ENCODE peak calls at places on chromosomes 11 and 22, in eight cellular contexts. Q, L, X, V, I, U, B and K are unnamed samples.
A peak's percentile ranks its signal among the peaks of the same experiment; 100 is the strongest.

GRCh38 chr11:63668396-63668795 is 2.8 kb downstream of the ATL3 start:
- DNase-seq in Q (peak; percentile 63), L (no peak), X (no peak), V (no peak), I (no peak), U (no peak), B (no peak), K (no peak)

GRCh38 chr22:28314959-28315358 is 364.7 kb downstream of the TTC28 start:
- DNase-seq in Q (no peak), L (no peak), X (no peak), V (no peak), I (no peak), U (no peak), B (no peak), K (no peak)

GRCh38 chr11:11841121-11841604 is 609 bp upstream of the USP47 start:
- DNase-seq in Q (peak; percentile 45), L (peak; percentile 43), X (no peak), V (peak; percentile 41), I (peak; percentile 76), U (no peak), B (no peak), K (no peak)

GRCh38 chr11:112381578-112381977 is 120.9 kb upstream of the PLET1 start:
- DNase-seq in Q (no peak), L (no peak), X (no peak), V (no peak), I (no peak), U (no peak), B (no peak), K (no peak)

GRCh38 chr11:803770-804598 is 1.0 kb downstream of the PIDD1 start:
- DNase-seq in Q (no peak), L (no peak), X (no peak), V (peak; percentile 63), I (no peak), U (no peak), B (no peak), K (no peak)

GRCh38 chr22:19559324-19559811 is 35.2 kb upstream of the CLDN5 start:
- DNase-seq in Q (no peak), L (peak; percentile 43), X (no peak), V (no peak), I (no peak), U (no peak), B (no peak), K (no peak)

GRCh38 chr11:113695207-113695606 is 10.9 kb downstream of the TMPRSS5 start:
- DNase-seq in Q (no peak), L (no peak), X (no peak), V (no peak), I (no peak), U (no peak), B (no peak), K (no peak)

GRCh38 chr22:44627521-44628139 is 74.4 kb upstream of the PRR5 start:
- DNase-seq in Q (no peak), L (no peak), X (no peak), V (no peak), I (peak; percentile 39), U (no peak), B (no peak), K (no peak)

GRCh38 chr11:97814325-97814959 is 1206.3 kb upstream of the CNTN5 start:
- DNase-seq in Q (no peak), L (no peak), X (no peak), V (no peak), I (no peak), U (no peak), B (no peak), K (no peak)

GRCh38 chr11:12195773-12196172 is 85.4 kb downstream of the MICAL2 start:
- DNase-seq in Q (no peak), L (no peak), X (no peak), V (no peak), I (no peak), U (peak; percentile 29), B (peak; percentile 36), K (peak; percentile 46)

GRCh38 chr11:101618691-101619090 is 34.9 kb upstream of the TRPC6 start:
- DNase-seq in Q (peak; percentile 91), L (no peak), X (peak; percentile 26), V (peak; percentile 66), I (no peak), U (no peak), B (no peak), K (no peak)

GRCh38 chr11:43316451-43316850 is 4.7 kb downstream of the API5 start:
- DNase-seq in Q (no peak), L (no peak), X (no peak), V (no peak), I (no peak), U (no peak), B (peak; percentile 76), K (no peak)

GRCh38 chr11:114296190-114296978 is at the start of gene NNMT:
- DNase-seq in Q (peak; percentile 99), L (no peak), X (peak; percentile 95), V (peak; percentile 99), I (peak; percentile 94), U (no peak), B (no peak), K (no peak)

GRCh38 chr11:12372111-12372510 is 5.3 kb upstream of the PARVA start:
- DNase-seq in Q (no peak), L (no peak), X (no peak), V (no peak), I (no peak), U (no peak), B (no peak), K (no peak)

GRCh38 chr22:37571258-37571991 is 8.5 kb downstream of the LGALS2 start:
- DNase-seq in Q (no peak), L (no peak), X (no peak), V (peak; percentile 77), I (no peak), U (no peak), B (no peak), K (no peak)

GRCh38 chr11:60937144-60937527 is 12.9 kb downstream of the TMEM132A start:
- DNase-seq in Q (no peak), L (no peak), X (no peak), V (no peak), I (no peak), U (no peak), B (no peak), K (no peak)

GRCh38 chr11:92330114-92330513 is 105.5 kb downstream of the FAT3 start:
- DNase-seq in Q (no peak), L (no peak), X (no peak), V (peak; percentile 64), I (no peak), U (no peak), B (no peak), K (no peak)

GRCh38 chr22:29146101-29146560 is 59.6 kb upstream of the EMID1 start:
- DNase-seq in Q (no peak), L (no peak), X (no peak), V (no peak), I (peak; percentile 20), U (no peak), B (no peak), K (no peak)

DNA sequence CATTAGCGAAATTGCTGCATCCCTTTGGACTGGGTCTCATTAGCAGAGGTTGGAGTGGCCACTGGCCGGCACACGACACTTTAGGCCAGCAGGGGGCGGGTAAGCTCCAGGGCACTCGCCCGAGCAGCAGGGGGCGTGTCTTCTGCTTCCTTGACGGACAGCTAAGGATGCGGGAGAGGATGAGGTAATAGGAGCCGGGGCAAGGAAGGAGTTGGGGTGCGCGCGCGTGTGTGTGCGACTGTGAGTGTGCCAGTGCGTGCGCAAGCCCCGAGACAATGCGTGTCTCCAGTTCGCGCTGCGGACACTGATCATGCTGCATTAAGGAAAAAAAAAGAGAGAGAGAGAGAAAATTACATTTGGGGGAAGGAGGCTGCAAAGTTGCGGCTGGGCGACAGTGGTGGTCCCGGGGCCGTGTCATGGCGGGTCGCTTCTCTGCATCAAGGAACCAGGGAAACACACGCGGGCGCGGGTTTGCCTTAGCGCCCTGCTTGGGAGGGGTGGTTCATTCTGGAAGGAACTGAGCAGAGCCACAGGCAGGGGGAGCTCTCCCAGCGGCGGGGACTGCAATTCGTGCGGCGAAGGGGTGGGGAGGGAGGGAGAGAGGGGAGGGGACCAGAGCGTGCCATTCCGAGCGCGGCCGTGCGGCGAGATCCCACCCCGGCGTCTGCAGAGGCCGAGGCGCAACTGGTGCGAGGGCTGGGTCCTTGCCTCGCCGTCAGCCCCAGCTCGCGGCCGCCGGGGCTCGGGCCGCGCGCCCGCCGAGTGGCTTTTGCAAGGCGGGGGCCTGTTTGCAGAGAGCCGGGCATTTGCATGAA is at the start of gene DTX4:
- DNase-seq in Q (peak; percentile 86), L (peak; percentile 94), X (peak; percentile 27), V (peak; percentile 91), I (peak; percentile 96), U (peak; percentile 87), B (peak; percentile 92), K (peak; percentile 89)
- TF ChIP-seq CTCF in Q (peak; percentile 86), L (peak; percentile 81), X (peak; percentile 97), V (peak; percentile 65), I (peak; percentile 99), U (peak; percentile 87), B (peak; percentile 85), K (peak; percentile 100)

DNA sequence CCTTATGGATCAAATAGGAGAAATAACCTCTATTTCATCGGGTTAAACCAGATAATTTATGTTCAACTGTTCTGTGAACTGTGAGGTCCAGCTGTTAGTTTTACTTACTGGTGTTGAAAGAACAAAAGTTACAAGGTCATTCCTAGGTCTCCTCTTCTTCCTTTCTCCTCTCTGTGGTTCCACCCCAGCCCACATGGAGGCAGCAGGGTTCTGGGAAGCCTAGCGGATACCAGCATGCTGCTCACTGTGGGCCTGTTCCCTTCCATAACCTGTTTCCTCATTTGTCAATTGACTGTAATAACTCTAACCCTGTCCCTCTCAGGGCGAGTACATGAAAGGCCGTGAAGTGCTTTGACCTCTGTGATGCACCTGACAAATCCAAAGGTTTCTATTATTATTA is 27.8 kb downstream of the RELT start:
- DNase-seq in Q (peak; percentile 53), L (peak; percentile 59), X (no peak), V (peak; percentile 49), I (no peak), U (no peak), B (no peak), K (peak; percentile 18)
- TF ChIP-seq CTCF in Q (peak; percentile 68), L (peak; percentile 79), X (peak; percentile 76), V (peak; percentile 55), I (peak; percentile 54), U (no peak), B (no peak), K (peak; percentile 21)

GRCh38 chr11:19659529-19659928 is 53.1 kb upstream of the NAV2 start:
- DNase-seq in Q (no peak), L (no peak), X (no peak), V (no peak), I (no peak), U (no peak), B (no peak), K (no peak)
- TF ChIP-seq CTCF in Q (no peak), L (no peak), X (no peak), V (no peak), I (no peak), U (no peak), B (no peak), K (no peak)

DNA sequence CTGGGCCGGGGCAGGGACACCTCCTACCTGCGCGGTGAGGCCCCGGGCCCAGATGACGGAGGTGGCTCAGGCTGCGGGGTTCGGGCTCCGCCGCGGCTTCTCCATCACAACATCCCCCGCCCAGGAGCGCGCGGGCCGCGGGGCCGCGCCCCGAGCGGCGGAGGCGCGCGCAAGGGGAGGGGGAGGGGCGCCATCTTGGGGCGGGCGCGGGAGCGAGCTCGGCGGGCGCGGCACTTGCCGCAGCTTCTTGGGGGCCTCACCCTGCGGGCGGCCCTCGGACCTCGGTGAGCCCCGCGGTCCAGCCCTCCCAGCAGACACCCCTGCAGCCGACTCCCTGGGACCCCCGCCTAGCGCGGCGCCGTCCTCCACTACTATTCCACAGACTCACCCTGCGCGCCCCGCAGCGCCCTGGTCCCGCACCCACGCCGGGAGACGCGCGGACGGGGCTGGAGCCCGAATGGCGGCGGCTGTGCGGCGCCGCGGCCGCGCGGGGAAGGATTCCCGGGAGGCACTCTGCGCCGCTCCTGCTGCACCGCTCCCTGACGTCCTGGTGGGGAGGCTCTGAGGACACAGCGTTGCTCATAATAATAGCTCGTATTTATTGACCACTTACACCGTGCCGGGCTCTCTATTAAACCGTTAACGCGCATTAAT is at the start of gene APBB1:
- DNase-seq in Q (peak; percentile 46), L (peak; percentile 66), X (no peak), V (no peak), I (peak; percentile 86), U (peak; percentile 72), B (peak; percentile 36), K (peak; percentile 76)
- TF ChIP-seq CTCF in Q (no peak), L (no peak), X (peak; percentile 19), V (no peak), I (no peak), U (no peak), B (peak; percentile 4), K (no peak)